ENCODE peak calls at places on chromosomes 1 and 21, in seven cellular contexts. One of them, this sample, is unnamed.

GRCh38 chr1:233010164-233010563 is 59.8 kb downstream of the NTPCR start:
- DNase-seq in iPS-NIHi11: no peak
- DNase-seq in HFFc6: peak
- DNase-seq in neural crest cell: no peak
- DNase-seq in NCI-H345: no peak
- DNase-seq in NCI-H2107: no peak
- DNase-seq in amniotic stem cell: no peak
- DNase-seq in this sample: no peak

GRCh38 chr21:41839387-41840000 is 39.6 kb downstream of the PRDM15 start:
- DNase-seq in iPS-NIHi11: no peak
- DNase-seq in HFFc6: no peak
- DNase-seq in neural crest cell: no peak
- DNase-seq in NCI-H345: no peak
- DNase-seq in NCI-H2107: no peak
- DNase-seq in amniotic stem cell: no peak
- DNase-seq in this sample: no peak

GRCh38 chr1:2304921-2305681 is 77.0 kb downstream of the SKI start:
- DNase-seq in iPS-NIHi11: no peak
- DNase-seq in HFFc6: no peak
- DNase-seq in neural crest cell: no peak
- DNase-seq in NCI-H345: no peak
- DNase-seq in NCI-H2107: no peak
- DNase-seq in amniotic stem cell: no peak
- DNase-seq in this sample: no peak

GRCh38 chr1:200625381-200625824 is 4.9 kb upstream of the KIF14 start:
- DNase-seq in iPS-NIHi11: no peak
- DNase-seq in HFFc6: no peak
- DNase-seq in neural crest cell: no peak
- DNase-seq in NCI-H345: no peak
- DNase-seq in NCI-H2107: no peak
- DNase-seq in amniotic stem cell: no peak
- DNase-seq in this sample: peak

GRCh38 chr1:23400324-23401110 is 24.0 kb downstream of the TCEA3 start:
- DNase-seq in iPS-NIHi11: no peak
- DNase-seq in HFFc6: no peak
- DNase-seq in neural crest cell: no peak
- DNase-seq in NCI-H345: no peak
- DNase-seq in NCI-H2107: no peak
- DNase-seq in amniotic stem cell: no peak
- DNase-seq in this sample: peak

GRCh38 chr21:46429754-46430681 is 28.7 kb upstream of the DIP2A start:
- DNase-seq in iPS-NIHi11: no peak
- DNase-seq in HFFc6: no peak
- DNase-seq in neural crest cell: no peak
- DNase-seq in NCI-H345: no peak
- DNase-seq in NCI-H2107: no peak
- DNase-seq in amniotic stem cell: no peak
- DNase-seq in this sample: no peak

GRCh38 chr1:83701396-83701795 is 297.5 kb downstream of the TTLL7 start:
- DNase-seq in iPS-NIHi11: no peak
- DNase-seq in HFFc6: no peak
- DNase-seq in neural crest cell: no peak
- DNase-seq in NCI-H345: no peak
- DNase-seq in NCI-H2107: no peak
- DNase-seq in amniotic stem cell: no peak
- DNase-seq in this sample: no peak

GRCh38 chr1:184310157-184310819 is 76.5 kb upstream of the C1orf21 start:
- DNase-seq in iPS-NIHi11: no peak
- DNase-seq in HFFc6: no peak
- DNase-seq in neural crest cell: no peak
- DNase-seq in NCI-H345: no peak
- DNase-seq in NCI-H2107: no peak
- DNase-seq in amniotic stem cell: no peak
- DNase-seq in this sample: no peak

GRCh38 chr1:31793586-31794285 is 22.1 kb downstream of the SPOCD1 start:
- DNase-seq in iPS-NIHi11: no peak
- DNase-seq in HFFc6: no peak
- DNase-seq in neural crest cell: no peak
- DNase-seq in NCI-H345: no peak
- DNase-seq in NCI-H2107: no peak
- DNase-seq in amniotic stem cell: no peak
- DNase-seq in this sample: no peak

GRCh38 chr1:243621973-243622372 is 228.1 kb downstream of the AKT3 start:
- DNase-seq in iPS-NIHi11: no peak
- DNase-seq in HFFc6: peak
- DNase-seq in neural crest cell: no peak
- DNase-seq in NCI-H345: no peak
- DNase-seq in NCI-H2107: no peak
- DNase-seq in amniotic stem cell: no peak
- DNase-seq in this sample: no peak

This sample was measured in GM23248.